ENCODE peak calls at places on chromosomes 2 and 18, in five cellular contexts. Q, B, T, H and A are unnamed samples. For H3K27me3, the result is how much of the 10 kb centered on the place peaks cover.

GRCh38 chr2:26034597-26035067 is 748 bp downstream of the RAB10 start:
- DNase-seq in Q (no peak), B (peak), T (no peak), H (no peak), A (peak)

GRCh38 chr2:20634430-20635095 is 16.3 kb downstream of the HS1BP3 start:
- DNase-seq in Q (no peak), T (no peak), B (peak), H (no peak), A (no peak)

GRCh38 chr18:25055076-25055475 is 296.9 kb downstream of the ZNF521 start:
- DNase-seq in Q (no peak), B (no peak), T (no peak), H (no peak), A (no peak)

GRCh38 chr18:24190590-24190989 is 51.7 kb downstream of the CABYR start:
- DNase-seq in B (no peak), Q (no peak), H (no peak), T (no peak), A (no peak)

GRCh38 chr2:74566423-74567085 is 12.0 kb downstream of the DOK1 start:
- DNase-seq in H (no peak), Q (no peak), B (no peak), T (no peak), A (no peak)

GRCh38 chr2:67567866-67568265 is 170.7 kb downstream of the ETAA1 start:
- DNase-seq in H (no peak), T (no peak), Q (no peak), B (no peak), A (no peak)

GRCh38 chr18:12420831-12421421 is 13.2 kb downstream of the PRELID3A start:
- DNase-seq in Q (peak), T (peak), B (no peak), H (no peak), A (peak)

GRCh38 chr2:46229134-46230063 is 67.8 kb upstream of the EPAS1 start:
- DNase-seq in Q (no peak), T (peak), B (no peak), H (peak), A (peak)

GRCh38 chr2:52862801-52863200 is 904.8 kb upstream of the CHAC2 start:
- DNase-seq in Q (no peak), B (no peak), T (no peak), H (no peak), A (no peak)

DNA sequence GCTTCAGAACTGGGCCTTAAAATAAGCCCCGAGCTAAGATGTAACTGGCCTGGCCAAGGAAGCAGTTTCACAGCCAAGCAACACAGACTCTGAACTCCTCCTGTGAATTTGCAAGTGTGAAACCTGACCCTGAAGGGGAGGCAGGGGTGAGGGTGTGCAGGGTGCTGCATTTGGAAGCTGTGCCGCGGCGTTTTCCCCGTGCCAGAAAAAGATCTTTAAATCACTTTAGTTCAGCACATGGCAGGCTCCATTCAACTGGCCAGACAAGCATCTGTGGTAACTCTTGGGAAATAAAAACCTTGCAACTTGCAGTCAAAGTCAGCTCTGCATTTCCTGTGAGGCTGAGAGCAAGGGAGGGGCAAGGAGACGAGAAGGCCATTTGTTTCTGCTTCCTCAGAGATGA is 209.3 kb upstream of the SOX11 start:
- DNase-seq in T (no peak), Q (peak), H (no peak), B (no peak), A (peak)
- TF ChIP-seq CREB1 in T (no peak), Q (no peak), H (no peak), B (no peak), A (no peak)

GRCh38 chr2:115529627-115530026 is 1087.2 kb downstream of the DPP10 start:
- DNase-seq in B (no peak), Q (no peak), H (no peak), T (no peak), A (no peak)
- H3K27me3 ChIP-seq in B (under half), Q (under half), H (under half), T (under half), A (under half)

DNA sequence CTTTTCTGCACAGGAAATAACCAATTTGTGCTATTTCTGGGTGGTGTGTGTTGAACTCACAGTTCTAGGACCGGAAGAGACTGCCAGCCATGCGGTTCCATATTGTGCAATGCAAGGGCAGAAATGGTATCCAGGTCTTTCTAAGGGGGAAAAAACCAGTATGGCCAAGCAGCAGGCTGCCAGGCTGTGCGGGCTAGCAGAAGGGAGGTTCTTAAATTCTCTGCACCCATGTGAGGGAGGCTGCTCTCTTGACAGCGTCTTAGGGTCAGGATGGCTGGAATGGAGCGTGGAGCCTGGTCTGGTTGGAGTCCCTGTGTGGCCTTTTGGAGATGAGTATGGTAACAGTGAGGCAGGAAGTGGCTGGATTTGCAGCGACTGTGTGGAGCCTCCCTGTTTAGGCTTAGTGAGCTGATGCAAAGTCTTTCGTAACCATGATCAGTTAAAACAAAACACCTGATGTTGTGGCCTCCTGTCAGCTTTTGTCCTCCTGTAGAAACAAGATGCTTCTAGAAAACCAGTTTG is 52.6 kb downstream of the NCK2 start:
- DNase-seq in B (peak), T (peak), H (peak), Q (no peak), A (no peak)
- TF ChIP-seq CREB1 in B (no peak), T (no peak), H (no peak), Q (no peak), A (no peak)

DNA sequence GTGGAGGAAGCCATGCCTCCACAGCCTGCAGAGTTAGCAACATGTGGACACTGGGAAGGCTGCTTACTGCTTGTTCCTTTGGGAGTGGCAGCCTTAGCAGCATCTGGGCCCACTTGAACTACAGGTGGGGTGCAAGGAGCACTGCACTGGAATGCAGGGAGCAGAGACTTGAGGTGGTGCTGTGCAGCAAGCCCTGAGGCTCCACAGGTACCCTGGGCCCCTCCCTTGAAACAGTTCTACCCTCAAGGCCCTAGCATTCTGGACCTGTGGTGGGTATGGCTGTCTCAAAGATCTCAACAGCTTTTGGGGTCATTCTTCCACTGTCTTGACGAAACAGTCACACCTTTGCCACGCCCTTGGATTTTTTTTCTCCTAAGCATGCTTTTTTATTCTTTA is 13.5 kb downstream of the UBR3 start:
- DNase-seq in Q (no peak), B (no peak), H (no peak), T (no peak), A (no peak)
- H3K27me3 ChIP-seq in Q (under half), B (under half), H (under half), T (under half), A (under half)

GRCh38 chr2:1971124-1971523 is 226.8 kb upstream of the PXDN start:
- DNase-seq in B (no peak), T (no peak), Q (peak), H (no peak), A (no peak)
- TF ChIP-seq CREB1 in B (no peak), T (no peak), Q (no peak), H (no peak), A (no peak)

GRCh38 chr18:59222341-59222740 is 2.4 kb downstream of the GRP start:
- DNase-seq in T (no peak), Q (no peak), H (no peak), B (no peak), A (no peak)
- H3K27me3 ChIP-seq in T (under half), Q (half or more), H (under half), B (under half), A (half or more)

DNA sequence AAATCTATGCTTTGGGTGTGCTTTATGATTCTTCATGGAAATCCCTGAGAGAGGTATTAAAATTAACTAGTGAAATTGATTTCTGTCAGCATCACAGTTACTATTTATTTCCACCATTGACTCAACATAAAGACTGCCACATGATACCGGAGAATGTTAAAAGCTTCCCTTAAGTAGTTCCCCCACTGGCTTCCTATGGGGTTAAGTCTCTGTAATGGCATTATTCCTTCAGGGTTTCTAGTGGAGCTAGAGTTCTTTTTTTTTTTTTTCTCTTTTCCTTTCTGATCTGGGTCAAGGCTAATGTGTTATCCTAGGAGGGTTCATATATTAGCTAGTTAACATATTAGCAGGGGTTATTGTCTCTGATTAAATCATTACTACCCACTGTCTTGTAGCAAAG is 1919.1 kb upstream of the PIK3C3 start:
- DNase-seq in Q (no peak), H (no peak), T (no peak), B (no peak), A (no peak)
- TF ChIP-seq CREB1 in Q (no peak), H (no peak), T (no peak), B (no peak), A (no peak)

DNA sequence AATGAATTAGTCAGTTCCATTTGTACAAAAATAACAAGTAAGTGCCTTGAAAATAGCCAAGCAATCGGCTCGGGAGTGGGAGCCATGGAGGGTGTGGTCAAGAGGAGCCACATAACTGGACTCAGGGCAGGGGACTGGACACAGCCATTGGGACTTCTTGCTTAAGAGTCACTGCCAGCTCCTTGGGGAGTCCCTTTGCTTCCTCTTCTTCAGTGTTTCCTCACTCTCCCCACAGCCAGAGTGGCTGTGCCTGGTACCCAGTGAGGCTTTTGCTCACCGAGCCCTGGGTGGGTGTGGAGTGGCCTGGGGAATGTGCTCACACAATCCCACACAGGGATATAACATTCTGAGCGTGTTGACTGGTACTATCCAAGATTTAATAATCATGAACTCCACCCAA is 94.7 kb downstream of the PTGR3 start:
- DNase-seq in H (no peak), B (no peak), T (no peak), Q (peak), A (no peak)
- H3K27me3 ChIP-seq in H (under half), B (under half), T (under half), Q (under half), A (under half)